ENCODE peak calls at places on chromosomes 13 and 19, in four cellular contexts. E is thoracic aorta, Q is body of pancreas, W is heart left ventricle. N is an unnamed sample.

GRCh38 chr13:44141213-44141724 is 232.4 kb upstream of the SERP2 start:
- DNase-seq in E (no peak), Q (no peak), W (no peak), N (peak; percentile 44)

GRCh38 chr13:76609643-76610042 is 276.6 kb downstream of the KCTD12 start:
- DNase-seq in Q (no peak), E (no peak), W (no peak), N (no peak)

GRCh38 chr13:64740493-64740892 is 2489.6 kb downstream of the PCDH9 start:
- DNase-seq in E (no peak), W (no peak), Q (no peak), N (no peak)

GRCh38 chr13:43804461-43805070 is 17.8 kb upstream of the ENOX1 start:
- DNase-seq in Q (no peak), W (no peak), E (no peak), N (peak; percentile 46)

GRCh38 chr13:108407495-108407894 is 138.0 kb downstream of the TNFSF13B start:
- DNase-seq in Q (no peak), W (no peak), E (no peak), N (no peak)

GRCh38 chr13:51584731-51585191 is 499 bp downstream of the WDFY2 start:
- DNase-seq in W (no peak), Q (no peak), E (peak; percentile 15), N (peak; percentile 52)

GRCh38 chr19:36043952-36044351 is 10.1 kb downstream of the THAP8 start:
- DNase-seq in W (no peak), E (no peak), Q (no peak), N (no peak)

GRCh38 chr13:87344176-87344575 is 327.0 kb upstream of the SLITRK5 start:
- DNase-seq in W (no peak), Q (no peak), E (no peak), N (peak; percentile 20)

GRCh38 chr19:46021531-46022041 is 1.3 kb downstream of the PGLYRP1 start:
- DNase-seq in W (no peak), E (no peak), Q (no peak), N (no peak)

GRCh38 chr19:1125601-1126533 is 22.1 kb downstream of the GPX4 start:
- DNase-seq in Q (no peak), E (no peak), W (no peak), N (no peak)

GRCh38 chr19:19217110-19217509 is 5.4 kb downstream of the NCAN start:
- DNase-seq in W (no peak), Q (no peak), E (no peak), N (no peak)

GRCh38 chr19:5625641-5626040 is 2.8 kb downstream of the SAFB start:
- DNase-seq in Q (no peak), E (no peak), W (no peak), N (no peak)

GRCh38 chr19:19554074-19555023 is 16.3 kb downstream of the CILP2 start:
- DNase-seq in E (no peak), Q (peak; percentile 42), W (no peak), N (no peak)

GRCh38 chr19:42306646-42307045 is 4.2 kb upstream of the PAFAH1B3 start:
- DNase-seq in Q (no peak), E (no peak), W (no peak), N (no peak)

GRCh38 chr13:97474581-97474980 is 40.6 kb downstream of the RAP2A start:
- DNase-seq in W (no peak), Q (no peak), E (no peak), N (no peak)

GRCh38 chr19:18364826-18365528 is 21.0 kb upstream of the GDF15 start:
- DNase-seq in E (peak; percentile 40), W (peak; percentile 85), Q (peak; percentile 90), N (peak; percentile 90)

GRCh38 chr13:103883698-103884097 is 817.5 kb upstream of the SLC10A2 start:
- DNase-seq in Q (no peak), W (no peak), E (no peak), N (no peak)
- H3K27ac ChIP-seq in Q (peak overlapping the region; percentile 14), W (no peak overlapping the region), E (no peak overlapping the region), N (no peak overlapping the region)

GRCh38 chr19:37931941-37932655 is 25.1 kb downstream of the SIPA1L3 start:
- DNase-seq in E (peak; percentile 21), W (peak; percentile 15), Q (peak; percentile 85), N (peak; percentile 89)
- TF ChIP-seq CTCF in E (no peak), W (no peak), Q (no peak), N (no peak)

DNA sequence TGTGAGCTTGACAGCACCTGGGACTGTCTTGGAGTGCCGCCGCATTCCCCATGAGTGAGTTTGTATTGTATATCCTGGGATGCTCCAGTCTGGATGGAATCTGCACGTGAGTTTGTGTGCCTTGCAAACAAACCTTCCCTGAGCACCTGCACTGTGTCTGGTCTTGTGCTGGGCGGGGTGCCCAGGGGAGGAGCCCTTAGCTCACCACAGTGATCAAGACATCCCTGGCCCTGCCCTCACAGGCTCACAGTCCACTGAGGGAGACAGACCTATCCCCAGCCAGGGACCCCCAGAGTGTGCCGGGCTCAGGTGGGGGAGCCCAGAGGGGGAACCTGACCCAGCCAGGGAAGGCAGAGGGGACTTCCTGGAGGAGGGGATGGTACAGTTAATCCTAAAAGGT is 1.7 kb upstream of the BCAM start:
- DNase-seq in Q (no peak), W (no peak), E (no peak), N (peak; percentile 88)
- H3K27ac ChIP-seq in Q (peak overlapping the region; percentile 84), W (no peak overlapping the region), E (peak overlapping the region; percentile 68), N (peak overlapping the region; percentile 95)

DNA sequence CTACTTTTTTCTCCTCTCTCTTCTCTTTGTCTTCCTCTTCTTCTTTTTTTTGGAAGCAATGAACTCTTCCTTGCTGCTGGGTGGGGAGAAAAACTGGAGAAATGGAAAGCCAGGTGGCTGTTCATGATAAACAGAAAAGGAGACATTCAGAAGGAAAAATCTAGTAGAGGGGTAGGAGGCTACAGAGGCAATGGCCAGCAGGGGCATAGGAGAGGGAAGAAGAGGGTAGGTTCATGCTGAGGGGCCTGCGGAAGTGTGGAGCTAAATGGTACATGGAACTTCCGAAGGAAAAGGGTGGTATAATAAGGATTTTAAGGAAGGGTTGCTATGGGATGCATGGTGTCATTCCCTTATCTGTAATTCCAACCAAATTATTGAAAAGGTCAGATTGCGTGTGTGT is 17.5 kb upstream of the HS6ST3 start:
- DNase-seq in Q (no peak), E (no peak), W (no peak), N (no peak)
- TF ChIP-seq CTCF in Q (no peak), E (no peak), W (no peak), N (no peak)

DNA sequence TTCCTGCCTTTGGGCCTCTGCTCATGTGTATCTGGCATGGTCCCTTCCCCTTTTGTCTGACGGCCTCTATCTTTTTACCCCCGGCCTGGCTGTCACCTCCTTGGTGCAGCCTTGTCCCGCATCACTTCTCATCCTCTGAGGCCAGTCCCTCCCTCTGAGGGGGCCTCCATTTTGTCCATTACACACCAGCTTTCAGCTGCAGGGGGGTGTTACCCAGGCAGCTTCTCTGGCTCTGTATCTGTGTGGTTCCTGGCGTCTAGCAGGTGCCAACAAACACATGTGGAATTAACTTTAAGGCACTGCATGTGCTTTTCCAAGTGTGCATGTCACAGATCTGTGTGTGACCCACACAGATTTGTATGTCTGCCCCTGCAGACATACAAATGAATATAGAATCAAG is 52.4 kb downstream of the LYL1 start:
- DNase-seq in Q (no peak), W (no peak), E (no peak), N (no peak)
- H3K27ac ChIP-seq in Q (peak overlapping the region; percentile 89), W (peak overlapping the region; percentile 97), E (peak overlapping the region; percentile 100), N (peak overlapping the region; percentile 100)

DNA sequence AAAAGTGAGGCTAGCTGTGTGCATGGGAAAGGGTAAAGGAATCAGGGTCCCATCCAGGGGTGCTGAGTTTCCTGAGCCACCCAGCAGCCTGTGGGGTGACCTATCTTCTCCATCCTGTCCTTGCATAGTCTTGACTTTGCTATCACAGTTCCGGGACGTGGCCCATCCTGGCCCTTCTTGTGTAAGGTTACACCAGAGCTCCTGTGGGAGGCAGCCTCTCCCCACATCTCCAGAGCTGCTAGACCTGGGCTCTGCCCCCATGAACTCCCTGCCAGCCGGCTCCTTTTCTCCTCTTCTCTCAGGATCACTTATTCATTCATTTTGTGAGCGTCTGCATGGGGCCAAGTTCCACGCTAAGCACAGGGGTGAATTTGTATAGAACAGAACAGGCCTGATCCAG is 238.9 kb downstream of the TSHZ3 start:
- DNase-seq in Q (no peak), W (no peak), E (no peak), N (no peak)
- TF ChIP-seq CTCF in Q (no peak), W (peak; percentile 31), E (no peak), N (no peak)

GRCh38 chr19:55491546-55492360 is 3.5 kb downstream of the SSC5D start:
- DNase-seq in Q (no peak), E (no peak), W (no peak), N (no peak)

GRCh38 chr19:55493650-55494171 is 5.5 kb downstream of the SSC5D start:
- DNase-seq in E (no peak), W (no peak), Q (no peak), N (no peak)

GRCh38 chr19:55492362-55492944 is 4.2 kb downstream of the SSC5D start:
- DNase-seq in Q (no peak), E (no peak), W (no peak), N (no peak)

GRCh38 chr19:55494172-55494761 is 6.0 kb downstream of the SSC5D start:
- DNase-seq in E (no peak), Q (no peak), W (peak; percentile 79), N (no peak)

GRCh38 chr19:55493052-55493649 is 4.9 kb downstream of the SSC5D start:
- DNase-seq in W (peak; percentile 55), Q (no peak), E (no peak), N (no peak)
- H3K27ac ChIP-seq in W (peak overlapping the region; percentile 93), Q (no peak overlapping the region), E (no peak overlapping the region), N (peak overlapping the region; percentile 10)

GRCh38 chr19:12137541-12137940 is 2.6 kb downstream of the ZNF20 start:
- DNase-seq in Q (no peak), W (no peak), E (no peak), N (no peak)
- TF ChIP-seq CTCF in Q (peak; percentile 28), W (peak; percentile 41), E (no peak), N (no peak)

GRCh38 chr19:38813323-38813722 is 578 bp upstream of the LGALS4 start:
- DNase-seq in E (no peak), Q (no peak), W (no peak), N (no peak)
- H3K27ac ChIP-seq in E (no peak overlapping the region), Q (peak overlapping the region; percentile 77), W (no peak overlapping the region), N (no peak overlapping the region)

N was measured in RWPE1.